ENCODE peak calls at places on chromosomes 16 and 17, in ten cellular contexts. E is ascending aorta; D is thoracic aorta; W is HL-60; N is HFFc6; L is psoas muscle; B is upper lobe of right lung; R is CD4-positive, alpha-beta T cell; V is GM12865; X is kidney epithelial cell. I is an unnamed sample.

GRCh38 chr17:76013377-76013932 is 12.8 kb downstream of the CDK3 start:
- DNase-seq in B (no peak), X (no peak), V (no peak), N (no peak), W (no peak), D (no peak), R (no peak), L (no peak), E (no peak), I (no peak)

GRCh38 chr17:1111599-1112443 is 68.0 kb downstream of the ABR start:
- DNase-seq in D (peak; percentile 52), V (no peak), R (no peak), N (no peak), W (no peak), B (peak; percentile 85), E (no peak), L (no peak), X (no peak), I (no peak)

GRCh38 chr17:72682597-72682996 is 409.9 kb downstream of the SLC39A11 start:
- DNase-seq in N (peak; percentile 58), E (no peak), W (no peak), B (no peak), L (no peak), D (no peak), V (no peak), R (no peak), X (no peak), I (no peak)

GRCh38 chr16:11165894-11166665 is 89.9 kb downstream of the SOCS1 start:
- DNase-seq in X (no peak), L (no peak), W (no peak), R (no peak), B (no peak), D (no peak), N (no peak), V (no peak), E (no peak), I (no peak)

GRCh38 chr17:42980766-42981397 is 517 bp downstream of the RUNDC1 start:
- DNase-seq in R (peak; percentile 37), D (no peak), V (peak; percentile 80), N (peak; percentile 43), W (no peak), E (no peak), L (peak; percentile 39), B (peak; percentile 79), X (no peak), I (no peak)

GRCh38 chr17:27423651-27424050 is 32.6 kb upstream of the KSR1 start:
- DNase-seq in X (no peak), L (no peak), N (peak; percentile 15), B (no peak), V (peak; percentile 33), E (no peak), D (no peak), R (no peak), W (no peak), I (no peak)

GRCh38 chr17:72614871-72615626 is 477.4 kb downstream of the SLC39A11 start:
- DNase-seq in V (no peak), R (no peak), B (no peak), W (no peak), L (no peak), N (peak; percentile 26), X (peak; percentile 96), D (no peak), E (no peak), I (no peak)

GRCh38 chr16:30005341-30006094 is 5.3 kb downstream of the DOC2A start:
- DNase-seq in W (no peak), X (no peak), V (peak; percentile 53), R (peak; percentile 31), B (no peak), E (no peak), D (no peak), N (peak; percentile 27), L (no peak), I (no peak)

GRCh38 chr16:67516296-67517177 is 12.1 kb upstream of the RIPOR1 start:
- DNase-seq in L (no peak), B (no peak), R (no peak), V (no peak), D (no peak), N (peak; percentile 59), W (no peak), E (no peak), X (peak; percentile 79), I (no peak)

GRCh38 chr17:46764335-46764708 is 54.2 kb downstream of the WNT3 start:
- DNase-seq in L (no peak), X (no peak), D (no peak), E (no peak), N (no peak), V (no peak), B (no peak), W (no peak), R (no peak), I (no peak)

GRCh38 chr17:77365584-77366186 is 224.9 kb downstream of the SEC14L1 start:
- DNase-seq in X (peak; percentile 74), N (peak; percentile 83), B (peak; percentile 66), E (peak; percentile 68), L (peak; percentile 80), W (no peak), R (peak; percentile 38), D (peak; percentile 67), V (no peak), I (no peak)

GRCh38 chr17:82296511-82297279 is 20.7 kb downstream of the CD7 start:
- DNase-seq in L (no peak), R (no peak), D (no peak), N (no peak), B (no peak), E (no peak), X (no peak), W (no peak), V (no peak), I (no peak)

GRCh38 chr17:56896968-56897359 is 16.9 kb downstream of the TRIM25 start:
- DNase-seq in W (no peak), E (no peak), N (no peak), D (no peak), L (no peak), B (no peak), R (no peak), V (no peak), X (no peak), I (no peak)

GRCh38 chr16:71357681-71358080 is 842 bp upstream of the CALB2 start:
- DNase-seq in E (no peak), L (no peak), B (no peak), X (no peak), R (no peak), N (no peak), V (no peak), D (no peak), W (no peak), I (no peak)
- TF ChIP-seq CTCF in E (no peak), L (no peak), B (no peak), X (no peak), R (no peak), N (no peak), V (no peak), D (no peak), W (no peak), I (no peak)

GRCh38 chr17:33106525-33107162 is 115.0 kb downstream of the SPACA3 start:
- DNase-seq in N (peak; percentile 0), E (no peak), V (no peak), R (no peak), L (no peak), D (no peak), X (no peak), W (no peak), B (no peak), I (no peak)
- TF ChIP-seq CTCF in N (no peak), E (no peak), V (no peak), R (no peak), L (no peak), D (no peak), X (no peak), W (no peak), B (no peak), I (no peak)

GRCh38 chr16:9219811-9220210 is 128.4 kb downstream of the HAPSTR1 start:
- DNase-seq in R (no peak), W (no peak), D (no peak), L (no peak), X (no peak), V (no peak), E (no peak), B (no peak), N (no peak), I (no peak)

GRCh38 chr16:9226924-9227323 is 135.5 kb downstream of the HAPSTR1 start:
- DNase-seq in N (no peak), X (no peak), E (no peak), L (no peak), D (no peak), V (no peak), W (no peak), B (no peak), R (no peak), I (no peak)

DNA sequence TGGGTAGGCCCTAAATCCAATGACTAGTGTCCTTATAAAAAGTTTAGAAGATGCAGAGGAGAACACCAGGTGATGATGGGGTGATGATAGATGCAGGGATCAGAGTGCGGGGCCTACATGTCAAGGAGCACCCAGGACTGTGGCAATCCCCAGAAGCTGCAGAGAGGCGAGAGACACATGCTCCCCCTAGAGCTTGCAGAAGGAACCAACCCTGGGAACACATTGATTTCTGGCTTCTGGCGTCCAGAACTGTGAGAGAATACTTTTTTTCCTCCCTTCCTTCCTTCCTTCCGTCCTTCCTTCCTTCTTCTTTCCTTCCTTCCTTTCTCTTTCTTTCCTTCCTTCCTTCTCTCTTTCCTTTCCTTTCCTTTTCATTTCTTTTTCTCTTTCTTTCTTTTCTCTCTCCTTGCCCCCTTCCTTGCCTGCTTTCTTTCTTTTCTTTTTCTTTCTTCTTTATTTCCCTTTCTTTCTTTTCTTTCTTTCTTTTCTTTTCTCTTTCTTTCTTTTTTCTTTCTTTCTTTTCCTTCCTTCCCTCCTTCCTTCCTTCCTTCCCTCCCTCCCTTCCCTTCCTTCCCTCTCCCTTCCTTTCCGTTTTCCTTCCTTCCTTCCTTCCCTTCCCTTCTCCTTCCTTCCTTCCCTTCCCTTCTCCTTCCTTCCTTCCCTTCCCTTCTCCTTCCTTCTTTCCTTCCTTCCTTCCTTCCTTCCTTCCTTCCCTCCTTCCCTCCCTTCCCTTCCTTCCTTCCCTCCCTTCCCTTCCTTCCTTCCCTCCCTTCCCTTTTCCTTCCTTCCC is 134.3 kb downstream of the HAPSTR1 start:
- DNase-seq in E (no peak), W (no peak), N (no peak), X (no peak), B (no peak), R (no peak), D (no peak), L (no peak), V (peak; percentile 28), I (no peak)
- TF ChIP-seq CTCF in E (no peak), W (peak; percentile 49), N (peak; percentile 54), X (peak; percentile 34), B (peak; percentile 20), R (no peak), D (no peak), L (peak; percentile 4), V (peak; percentile 48), I (no peak)

DNA sequence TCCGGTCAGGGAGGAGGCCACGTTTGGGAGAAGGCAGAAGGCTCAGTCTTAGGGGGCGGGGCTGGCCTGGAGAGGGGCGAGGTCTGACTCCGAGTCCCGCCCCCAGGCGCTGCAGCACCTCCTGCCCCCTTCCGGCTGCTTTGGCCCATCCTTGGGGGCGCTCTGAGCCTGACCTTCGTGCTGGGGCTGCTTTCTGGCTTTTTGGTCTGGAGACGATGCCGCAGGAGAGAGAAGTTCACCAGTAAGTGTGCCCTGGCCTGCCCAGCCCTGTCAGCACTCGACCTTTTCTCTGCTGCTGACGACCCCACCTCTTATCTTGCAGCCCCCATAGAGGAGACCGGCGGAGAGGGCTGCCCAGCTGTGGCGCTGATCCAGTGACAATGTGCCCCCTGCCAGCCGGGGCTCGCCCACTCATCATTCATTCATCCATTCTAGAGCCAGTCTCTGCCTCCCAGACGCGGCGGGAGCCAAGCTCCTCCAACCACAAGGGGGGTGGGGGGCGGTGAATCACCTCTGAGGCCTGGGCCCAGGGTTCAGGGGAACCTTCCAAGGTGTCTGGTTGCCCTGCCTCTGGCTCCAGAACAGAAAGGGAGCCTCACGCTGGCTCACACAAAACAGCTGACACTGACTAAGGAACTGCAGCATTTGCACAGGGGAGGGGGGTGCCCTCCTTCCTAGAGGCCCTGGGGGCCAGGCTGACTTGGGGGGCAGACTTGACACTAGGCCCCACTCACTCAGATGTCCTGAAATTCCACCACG is 1.5 kb downstream of the TNFRSF12A start:
- DNase-seq in E (peak; percentile 73), W (peak; percentile 71), N (peak; percentile 95), D (peak; percentile 75), L (peak; percentile 90), V (peak; percentile 72), B (peak; percentile 93), R (peak; percentile 78), X (peak; percentile 80), I (peak; percentile 94)
- TF ChIP-seq CTCF in E (peak; percentile 8), W (peak; percentile 11), N (peak; percentile 66), D (peak; percentile 6), L (peak; percentile 33), V (peak; percentile 39), B (peak; percentile 32), R (peak; percentile 28), X (peak; percentile 55), I (no peak)

I was measured in CD14-positive monocyte.